ENCODE peak calls at places on chromosome 3, in four cellular contexts. U is fibroblast of lung, W is astrocyte, L is psoas muscle. Z is an unnamed sample.

GRCh38 chr3:69236808-69237707 is 114.7 kb upstream of the LMOD3 start:
- DNase-seq in U (no peak), L (no peak), W (no peak), Z (no peak)

GRCh38 chr3:134998855-134999254 is 203.8 kb downstream of the EPHB1 start:
- DNase-seq in L (no peak), W (no peak), U (no peak), Z (no peak)

GRCh38 chr3:113890256-113890900 is 51.8 kb downstream of the GRAMD1C start:
- DNase-seq in W (no peak), L (no peak), U (no peak), Z (no peak)

GRCh38 chr3:195729476-195729875 is 8.7 kb downstream of the MUC20 start:
- DNase-seq in W (no peak), L (no peak), U (no peak), Z (no peak)

GRCh38 chr3:72991522-72991921 is 5.1 kb upstream of the PPP4R2 start:
- DNase-seq in L (no peak), W (no peak), U (no peak), Z (no peak)

GRCh38 chr3:140505256-140505655 is 172.6 kb upstream of the TRIM42 start:
- DNase-seq in L (peak; percentile 51), W (peak; percentile 58), U (no peak), Z (no peak)

GRCh38 chr3:197534348-197534725 is 21.4 kb downstream of the BDH1 start:
- DNase-seq in L (no peak), U (no peak), W (no peak), Z (no peak)

GRCh38 chr3:163971861-163972260 is 1106.4 kb downstream of the SI start:
- DNase-seq in W (no peak), L (no peak), U (no peak), Z (no peak)

GRCh38 chr3:65385805-65386204 is 652.9 kb downstream of the MAGI1 start:
- DNase-seq in U (no peak), W (no peak), L (no peak), Z (no peak)

DNA sequence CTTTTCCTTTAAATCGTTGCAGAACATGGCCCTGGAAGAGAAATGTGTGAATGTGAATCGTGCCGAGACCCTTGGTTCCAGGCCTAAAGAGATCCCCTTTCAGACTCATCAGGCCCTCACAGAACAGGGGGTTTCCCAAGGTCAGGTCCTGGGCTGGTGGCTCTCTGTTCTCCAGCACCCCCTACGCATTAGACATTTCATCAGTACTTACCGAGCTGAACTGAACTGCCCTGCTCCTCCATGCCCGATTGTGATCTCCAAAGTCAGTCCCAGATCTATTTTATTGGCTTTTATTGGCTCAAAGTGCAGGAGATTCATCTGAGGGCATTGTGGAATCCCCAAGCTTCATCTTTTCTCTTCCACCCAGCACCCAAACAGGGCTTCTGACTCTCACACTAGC is 27.5 kb downstream of the KLHL6 start:
- DNase-seq in U (no peak), W (no peak), L (no peak), Z (no peak)
- H3K4me3 ChIP-seq in U (no peak overlapping the region), W (no peak overlapping the region), L (no peak overlapping the region), Z (no peak overlapping the region)

GRCh38 chr3:161263057-161263456 is 41.9 kb downstream of the NMD3 start:
- DNase-seq in W (peak; percentile 70), L (no peak), U (peak; percentile 37), Z (no peak)
- H3K27me3 ChIP-seq in W (no peaks in the 10 kb centered on the region), L (no peaks in the 10 kb centered on the region), U (no peaks in the 10 kb centered on the region), Z (no peaks in the 10 kb centered on the region)

DNA sequence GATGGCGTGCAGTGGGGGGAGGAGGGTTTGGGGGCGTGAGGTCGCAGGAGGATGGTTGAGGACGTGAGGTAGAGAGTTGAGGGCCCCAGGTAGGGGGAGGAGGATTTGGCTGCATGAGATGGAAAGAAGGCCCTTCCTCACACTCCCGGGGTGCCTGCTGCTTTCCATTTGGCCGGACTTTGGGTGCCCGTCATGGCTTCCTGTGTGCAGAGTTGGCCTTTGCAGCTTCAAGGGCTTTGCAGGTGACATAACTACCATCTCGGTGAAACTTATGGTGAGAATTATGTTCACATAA is 1.7 kb downstream of the MLF1 start:
- DNase-seq in U (no peak), W (no peak), L (no peak), Z (no peak)
- H3K4me3 ChIP-seq in U (no peak overlapping the region), W (no peak overlapping the region), L (peak overlapping the region; percentile 48), Z (no peak overlapping the region)

GRCh38 chr3:44031387-44032380 is 210.0 kb upstream of the TOPAZ1 start:
- DNase-seq in W (no peak), L (no peak), U (no peak), Z (no peak)
- H3K27me3 ChIP-seq in W (no peaks in the 10 kb centered on the region), L (no peaks in the 10 kb centered on the region), U (no peaks in the 10 kb centered on the region), Z (peaks cover 16% of the 10 kb centered on the region)

GRCh38 chr3:147497301-147497700 is 88.1 kb downstream of the ZIC1 start:
- DNase-seq in U (no peak), L (no peak), W (no peak), Z (no peak)
- H3K4me3 ChIP-seq in U (no peak overlapping the region), L (no peak overlapping the region), W (no peak overlapping the region), Z (no peak overlapping the region)